ENCODE peak calls at places on chromosomes 11 and 22, in six cellular contexts. One of them, this sample, is unnamed.

GRCh38 chr22:41816241-41816640 is 15.8 kb downstream of the CCDC134 start:
- DNase-seq in CD8-positive, alpha-beta T cell: no peak
- DNase-seq in astrocyte of the spinal cord: no peak
- DNase-seq in GM19239: no peak
- DNase-seq in HEK293T: no peak
- DNase-seq in stimulated activated CD4-positive, alpha-beta T cell treated with anti-CD3 and anti-CD28 coated beads, Interleukin-1b, Interleukin-23, amount 100 ng/mL, for 24 hours: no peak
- DNase-seq in this sample: no peak

GRCh38 chr11:19711911-19712280 is 741 bp upstream of the NAV2 start:
- DNase-seq in HEK293T: no peak
- DNase-seq in GM19239: peak; percentile 9
- DNase-seq in stimulated activated CD4-positive, alpha-beta T cell treated with anti-CD3 and anti-CD28 coated beads, Interleukin-1b, Interleukin-23, amount 100 ng/mL, for 24 hours: no peak
- DNase-seq in astrocyte of the spinal cord: no peak
- DNase-seq in CD8-positive, alpha-beta T cell: no peak
- DNase-seq in this sample: no peak

GRCh38 chr22:20580179-20580578 is 72.8 kb downstream of the MED15 start:
- DNase-seq in GM19239: no peak
- DNase-seq in astrocyte of the spinal cord: no peak
- DNase-seq in CD8-positive, alpha-beta T cell: peak; percentile 7
- DNase-seq in HEK293T: no peak
- DNase-seq in stimulated activated CD4-positive, alpha-beta T cell treated with anti-CD3 and anti-CD28 coated beads, Interleukin-1b, Interleukin-23, amount 100 ng/mL, for 24 hours: no peak
- DNase-seq in this sample: no peak

GRCh38 chr11:126354631-126355323 is 709 bp upstream of the ST3GAL4 start:
- DNase-seq in astrocyte of the spinal cord: no peak
- DNase-seq in CD8-positive, alpha-beta T cell: no peak
- DNase-seq in GM19239: peak; percentile 40
- DNase-seq in stimulated activated CD4-positive, alpha-beta T cell treated with anti-CD3 and anti-CD28 coated beads, Interleukin-1b, Interleukin-23, amount 100 ng/mL, for 24 hours: no peak
- DNase-seq in HEK293T: no peak
- DNase-seq in this sample: no peak

GRCh38 chr11:44785856-44786606 is 59.3 kb downstream of the TSPAN18 start:
- DNase-seq in GM19239: no peak
- DNase-seq in HEK293T: peak; percentile 28
- DNase-seq in stimulated activated CD4-positive, alpha-beta T cell treated with anti-CD3 and anti-CD28 coated beads, Interleukin-1b, Interleukin-23, amount 100 ng/mL, for 24 hours: no peak
- DNase-seq in CD8-positive, alpha-beta T cell: no peak
- DNase-seq in astrocyte of the spinal cord: no peak
- DNase-seq in this sample: no peak

GRCh38 chr11:128929991-128930390 is 12.7 kb downstream of the TP53AIP1 start:
- DNase-seq in GM19239: no peak
- DNase-seq in stimulated activated CD4-positive, alpha-beta T cell treated with anti-CD3 and anti-CD28 coated beads, Interleukin-1b, Interleukin-23, amount 100 ng/mL, for 24 hours: no peak
- DNase-seq in CD8-positive, alpha-beta T cell: no peak
- DNase-seq in astrocyte of the spinal cord: peak; percentile 18
- DNase-seq in HEK293T: no peak
- DNase-seq in this sample: no peak

GRCh38 chr11:112652786-112653390 is 308.3 kb upstream of the NCAM1 start:
- DNase-seq in GM19239: no peak
- DNase-seq in CD8-positive, alpha-beta T cell: no peak
- DNase-seq in HEK293T: no peak
- DNase-seq in astrocyte of the spinal cord: peak; percentile 70
- DNase-seq in stimulated activated CD4-positive, alpha-beta T cell treated with anti-CD3 and anti-CD28 coated beads, Interleukin-1b, Interleukin-23, amount 100 ng/mL, for 24 hours: no peak
- DNase-seq in this sample: no peak

GRCh38 chr22:20298110-20298802 is 21.6 kb downstream of the DGCR6L start:
- DNase-seq in HEK293T: no peak
- DNase-seq in CD8-positive, alpha-beta T cell: no peak
- DNase-seq in stimulated activated CD4-positive, alpha-beta T cell treated with anti-CD3 and anti-CD28 coated beads, Interleukin-1b, Interleukin-23, amount 100 ng/mL, for 24 hours: no peak
- DNase-seq in astrocyte of the spinal cord: no peak
- DNase-seq in GM19239: no peak
- DNase-seq in this sample: no peak

GRCh38 chr11:28900427-28900826 is 792.2 kb downstream of the METTL15 start:
- DNase-seq in astrocyte of the spinal cord: no peak
- DNase-seq in stimulated activated CD4-positive, alpha-beta T cell treated with anti-CD3 and anti-CD28 coated beads, Interleukin-1b, Interleukin-23, amount 100 ng/mL, for 24 hours: no peak
- DNase-seq in CD8-positive, alpha-beta T cell: no peak
- DNase-seq in GM19239: no peak
- DNase-seq in HEK293T: no peak
- DNase-seq in this sample: no peak

GRCh38 chr11:2802389-2803185 is 83.0 kb downstream of the CDKN1C start:
- DNase-seq in stimulated activated CD4-positive, alpha-beta T cell treated with anti-CD3 and anti-CD28 coated beads, Interleukin-1b, Interleukin-23, amount 100 ng/mL, for 24 hours: no peak
- DNase-seq in CD8-positive, alpha-beta T cell: peak; percentile 1
- DNase-seq in GM19239: no peak
- DNase-seq in astrocyte of the spinal cord: no peak
- DNase-seq in HEK293T: no peak
- DNase-seq in this sample: no peak

GRCh38 chr22:41305646-41306045 is 4.3 kb downstream of the ZC3H7B start:
- DNase-seq in astrocyte of the spinal cord: peak; percentile 56
- DNase-seq in HEK293T: no peak
- DNase-seq in GM19239: no peak
- DNase-seq in stimulated activated CD4-positive, alpha-beta T cell treated with anti-CD3 and anti-CD28 coated beads, Interleukin-1b, Interleukin-23, amount 100 ng/mL, for 24 hours: no peak
- DNase-seq in CD8-positive, alpha-beta T cell: no peak
- DNase-seq in this sample: no peak

GRCh38 chr22:38031491-38031890 is 25.7 kb upstream of the PICK1 start:
- DNase-seq in CD8-positive, alpha-beta T cell: no peak
- DNase-seq in GM19239: no peak
- DNase-seq in stimulated activated CD4-positive, alpha-beta T cell treated with anti-CD3 and anti-CD28 coated beads, Interleukin-1b, Interleukin-23, amount 100 ng/mL, for 24 hours: no peak
- DNase-seq in astrocyte of the spinal cord: no peak
- DNase-seq in HEK293T: no peak
- DNase-seq in this sample: no peak

GRCh38 chr22:33188316-33188715 is 130.1 kb upstream of the SYN3 start:
- DNase-seq in CD8-positive, alpha-beta T cell: no peak
- DNase-seq in astrocyte of the spinal cord: no peak
- DNase-seq in HEK293T: no peak
- DNase-seq in stimulated activated CD4-positive, alpha-beta T cell treated with anti-CD3 and anti-CD28 coated beads, Interleukin-1b, Interleukin-23, amount 100 ng/mL, for 24 hours: no peak
- DNase-seq in GM19239: no peak
- DNase-seq in this sample: no peak

GRCh38 chr11:44952500-44953260 is 2.0 kb upstream of the TP53I11 start:
- DNase-seq in HEK293T: no peak
- DNase-seq in CD8-positive, alpha-beta T cell: no peak
- DNase-seq in astrocyte of the spinal cord: no peak
- DNase-seq in GM19239: no peak
- DNase-seq in stimulated activated CD4-positive, alpha-beta T cell treated with anti-CD3 and anti-CD28 coated beads, Interleukin-1b, Interleukin-23, amount 100 ng/mL, for 24 hours: no peak
- DNase-seq in this sample: no peak

GRCh38 chr11:73099512-73100266 is 42.4 kb downstream of the FCHSD2 start:
- DNase-seq in stimulated activated CD4-positive, alpha-beta T cell treated with anti-CD3 and anti-CD28 coated beads, Interleukin-1b, Interleukin-23, amount 100 ng/mL, for 24 hours: no peak
- DNase-seq in GM19239: no peak
- DNase-seq in CD8-positive, alpha-beta T cell: no peak
- DNase-seq in HEK293T: peak; percentile 5
- DNase-seq in astrocyte of the spinal cord: no peak
- DNase-seq in this sample: no peak

GRCh38 chr22:38313384-38313955 is 3.8 kb downstream of the CSNK1E start:
- DNase-seq in HEK293T: no peak
- DNase-seq in stimulated activated CD4-positive, alpha-beta T cell treated with anti-CD3 and anti-CD28 coated beads, Interleukin-1b, Interleukin-23, amount 100 ng/mL, for 24 hours: no peak
- DNase-seq in GM19239: no peak
- DNase-seq in CD8-positive, alpha-beta T cell: no peak
- DNase-seq in astrocyte of the spinal cord: peak; percentile 95
- DNase-seq in this sample: no peak

GRCh38 chr11:13260196-13260962 is 17.2 kb upstream of the BMAL1 start:
- DNase-seq in astrocyte of the spinal cord: no peak
- DNase-seq in stimulated activated CD4-positive, alpha-beta T cell treated with anti-CD3 and anti-CD28 coated beads, Interleukin-1b, Interleukin-23, amount 100 ng/mL, for 24 hours: no peak
- DNase-seq in CD8-positive, alpha-beta T cell: no peak
- DNase-seq in HEK293T: no peak
- DNase-seq in GM19239: no peak
- DNase-seq in this sample: no peak

GRCh38 chr11:84144531-84144930 is 858.4 kb upstream of the CCDC90B start:
- DNase-seq in stimulated activated CD4-positive, alpha-beta T cell treated with anti-CD3 and anti-CD28 coated beads, Interleukin-1b, Interleukin-23, amount 100 ng/mL, for 24 hours: no peak
- DNase-seq in astrocyte of the spinal cord: no peak
- DNase-seq in CD8-positive, alpha-beta T cell: no peak
- DNase-seq in GM19239: no peak
- DNase-seq in HEK293T: no peak
- DNase-seq in this sample: no peak

GRCh38 chr11:8221917-8222316 is 41.8 kb downstream of the LMO1 start:
- DNase-seq in GM19239: no peak
- DNase-seq in CD8-positive, alpha-beta T cell: no peak
- DNase-seq in HEK293T: no peak
- DNase-seq in stimulated activated CD4-positive, alpha-beta T cell treated with anti-CD3 and anti-CD28 coated beads, Interleukin-1b, Interleukin-23, amount 100 ng/mL, for 24 hours: no peak
- DNase-seq in astrocyte of the spinal cord: no peak
- DNase-seq in this sample: no peak

GRCh38 chr11:62694455-62695167 is 5.3 kb upstream of the LRRN4CL start:
- DNase-seq in HEK293T: peak; percentile 69
- DNase-seq in stimulated activated CD4-positive, alpha-beta T cell treated with anti-CD3 and anti-CD28 coated beads, Interleukin-1b, Interleukin-23, amount 100 ng/mL, for 24 hours: peak; percentile 62
- DNase-seq in GM19239: peak; percentile 81
- DNase-seq in CD8-positive, alpha-beta T cell: peak; percentile 83
- DNase-seq in astrocyte of the spinal cord: peak; percentile 73
- DNase-seq in this sample: peak; percentile 72

GRCh38 chr11:120384476-120384875 is 48.3 kb downstream of the ARHGEF12 start:
- DNase-seq in stimulated activated CD4-positive, alpha-beta T cell treated with anti-CD3 and anti-CD28 coated beads, Interleukin-1b, Interleukin-23, amount 100 ng/mL, for 24 hours: no peak
- DNase-seq in GM19239: no peak
- DNase-seq in astrocyte of the spinal cord: no peak
- DNase-seq in HEK293T: no peak
- DNase-seq in CD8-positive, alpha-beta T cell: no peak
- DNase-seq in this sample: no peak

GRCh38 chr11:68282861-68283230 is 11.1 kb upstream of the C11orf24 start:
- DNase-seq in GM19239: no peak
- DNase-seq in astrocyte of the spinal cord: no peak
- DNase-seq in HEK293T: no peak
- DNase-seq in CD8-positive, alpha-beta T cell: no peak
- DNase-seq in stimulated activated CD4-positive, alpha-beta T cell treated with anti-CD3 and anti-CD28 coated beads, Interleukin-1b, Interleukin-23, amount 100 ng/mL, for 24 hours: no peak
- DNase-seq in this sample: no peak

GRCh38 chr11:10770626-10771254 is 19.7 kb downstream of the CTR9 start:
- DNase-seq in HEK293T: peak; percentile 57
- DNase-seq in GM19239: no peak
- DNase-seq in CD8-positive, alpha-beta T cell: peak; percentile 14
- DNase-seq in astrocyte of the spinal cord: peak; percentile 44
- DNase-seq in stimulated activated CD4-positive, alpha-beta T cell treated with anti-CD3 and anti-CD28 coated beads, Interleukin-1b, Interleukin-23, amount 100 ng/mL, for 24 hours: no peak
- DNase-seq in this sample: no peak

GRCh38 chr11:35567737-35568465 is 42.5 kb upstream of the PAMR1 start:
- DNase-seq in CD8-positive, alpha-beta T cell: no peak
- DNase-seq in stimulated activated CD4-positive, alpha-beta T cell treated with anti-CD3 and anti-CD28 coated beads, Interleukin-1b, Interleukin-23, amount 100 ng/mL, for 24 hours: no peak
- DNase-seq in GM19239: no peak
- DNase-seq in astrocyte of the spinal cord: peak; percentile 19
- DNase-seq in HEK293T: no peak
- DNase-seq in this sample: no peak

GRCh38 chr11:131748146-131749050 is 378.0 kb downstream of the NTM start:
- DNase-seq in astrocyte of the spinal cord: peak; percentile 89
- DNase-seq in stimulated activated CD4-positive, alpha-beta T cell treated with anti-CD3 and anti-CD28 coated beads, Interleukin-1b, Interleukin-23, amount 100 ng/mL, for 24 hours: no peak
- DNase-seq in GM19239: peak; percentile 28
- DNase-seq in CD8-positive, alpha-beta T cell: peak; percentile 4
- DNase-seq in HEK293T: peak; percentile 50
- DNase-seq in this sample: no peak